ENCODE peak calls at places on chromosomes 13 and 19, in eight cellular contexts. One of them, this sample, is unnamed.

GRCh38 chr19:48815870-48816501 is 5.2 kb upstream of the BCAT2 start:
- DNase-seq in cardiac fibroblast: peak; percentile 20
- DNase-seq in MG63: no peak
- DNase-seq in T1000: no peak
- DNase-seq in AG09309: no peak
- DNase-seq in NCI-H1930: no peak
- DNase-seq in neural progenitor cell: no peak
- DNase-seq in iris pigment epithelial cell: peak; percentile 25
- DNase-seq in this sample: peak; percentile 24

GRCh38 chr13:45518525-45519235 is 53.9 kb downstream of the COG3 start:
- DNase-seq in T1000: no peak
- DNase-seq in AG09309: no peak
- DNase-seq in cardiac fibroblast: peak; percentile 80
- DNase-seq in NCI-H1930: no peak
- DNase-seq in MG63: no peak
- DNase-seq in iris pigment epithelial cell: peak; percentile 72
- DNase-seq in neural progenitor cell: no peak
- DNase-seq in this sample: peak; percentile 94

GRCh38 chr19:6767357-6768235 is at the start of gene SH2D3A:
- DNase-seq in T1000: no peak
- DNase-seq in MG63: no peak
- DNase-seq in neural progenitor cell: peak; percentile 96
- DNase-seq in AG09309: no peak
- DNase-seq in NCI-H1930: peak; percentile 21
- DNase-seq in iris pigment epithelial cell: peak; percentile 35
- DNase-seq in cardiac fibroblast: peak; percentile 37
- DNase-seq in this sample: peak; percentile 98

GRCh38 chr19:2532252-2533071 is 56.5 kb downstream of the GADD45B start:
- DNase-seq in neural progenitor cell: no peak
- DNase-seq in cardiac fibroblast: peak; percentile 99
- DNase-seq in iris pigment epithelial cell: peak; percentile 99
- DNase-seq in T1000: no peak
- DNase-seq in MG63: no peak
- DNase-seq in AG09309: peak; percentile 59
- DNase-seq in NCI-H1930: no peak
- DNase-seq in this sample: peak; percentile 94

GRCh38 chr13:42420304-42420703 is 148.4 kb downstream of the AKAP11 start:
- DNase-seq in NCI-H1930: no peak
- DNase-seq in AG09309: no peak
- DNase-seq in MG63: no peak
- DNase-seq in T1000: no peak
- DNase-seq in iris pigment epithelial cell: no peak
- DNase-seq in cardiac fibroblast: no peak
- DNase-seq in neural progenitor cell: no peak
- DNase-seq in this sample: no peak

GRCh38 chr13:44930907-44931676 is 58.2 kb downstream of the NUFIP1 start:
- DNase-seq in T1000: no peak
- DNase-seq in NCI-H1930: no peak
- DNase-seq in neural progenitor cell: peak; percentile 14
- DNase-seq in iris pigment epithelial cell: peak; percentile 46
- DNase-seq in MG63: no peak
- DNase-seq in AG09309: no peak
- DNase-seq in cardiac fibroblast: peak; percentile 34
- DNase-seq in this sample: peak; percentile 55

GRCh38 chr13:87677334-87678234 is 6.4 kb downstream of the SLITRK5 start:
- DNase-seq in iris pigment epithelial cell: no peak
- DNase-seq in NCI-H1930: no peak
- DNase-seq in AG09309: no peak
- DNase-seq in T1000: no peak
- DNase-seq in cardiac fibroblast: no peak
- DNase-seq in neural progenitor cell: peak; percentile 82
- DNase-seq in MG63: peak; percentile 34
- DNase-seq in this sample: no peak

GRCh38 chr13:108962652-108963051 is 333.2 kb downstream of the MYO16 start:
- DNase-seq in AG09309: no peak
- DNase-seq in NCI-H1930: no peak
- DNase-seq in neural progenitor cell: no peak
- DNase-seq in iris pigment epithelial cell: no peak
- DNase-seq in cardiac fibroblast: peak; percentile 34
- DNase-seq in T1000: no peak
- DNase-seq in MG63: no peak
- DNase-seq in this sample: no peak

GRCh38 chr19:6012416-6013170 is 34.7 kb upstream of the RANBP3 start:
- DNase-seq in MG63: no peak
- DNase-seq in AG09309: no peak
- DNase-seq in cardiac fibroblast: no peak
- DNase-seq in T1000: no peak
- DNase-seq in NCI-H1930: no peak
- DNase-seq in neural progenitor cell: no peak
- DNase-seq in iris pigment epithelial cell: no peak
- DNase-seq in this sample: no peak

GRCh38 chr13:30017880-30018279 is 167.5 kb upstream of the UBL3 start:
- DNase-seq in NCI-H1930: no peak
- DNase-seq in iris pigment epithelial cell: no peak
- DNase-seq in T1000: no peak
- DNase-seq in neural progenitor cell: peak; percentile 65
- DNase-seq in MG63: no peak
- DNase-seq in AG09309: no peak
- DNase-seq in cardiac fibroblast: no peak
- DNase-seq in this sample: no peak

GRCh38 chr13:33722216-33722900 is 95.6 kb upstream of the RFC3 start:
- DNase-seq in T1000: no peak
- DNase-seq in cardiac fibroblast: peak; percentile 38
- DNase-seq in NCI-H1930: no peak
- DNase-seq in MG63: no peak
- DNase-seq in AG09309: no peak
- DNase-seq in iris pigment epithelial cell: peak; percentile 19
- DNase-seq in neural progenitor cell: no peak
- DNase-seq in this sample: no peak

GRCh38 chr19:50779504-50780457 is 9.5 kb downstream of the GPR32 start:
- DNase-seq in MG63: no peak
- DNase-seq in T1000: no peak
- DNase-seq in NCI-H1930: no peak
- DNase-seq in iris pigment epithelial cell: no peak
- DNase-seq in cardiac fibroblast: no peak
- DNase-seq in AG09309: no peak
- DNase-seq in neural progenitor cell: no peak
- DNase-seq in this sample: no peak

GRCh38 chr19:55698256-55698655 is 23.2 kb downstream of the EPN1 start:
- DNase-seq in cardiac fibroblast: no peak
- DNase-seq in MG63: no peak
- DNase-seq in NCI-H1930: no peak
- DNase-seq in iris pigment epithelial cell: no peak
- DNase-seq in neural progenitor cell: no peak
- DNase-seq in AG09309: no peak
- DNase-seq in T1000: no peak
- DNase-seq in this sample: no peak

GRCh38 chr13:109301276-109301675 is 485.1 kb downstream of the IRS2 start:
- DNase-seq in NCI-H1930: no peak
- DNase-seq in neural progenitor cell: no peak
- DNase-seq in AG09309: no peak
- DNase-seq in iris pigment epithelial cell: no peak
- DNase-seq in MG63: no peak
- DNase-seq in T1000: no peak
- DNase-seq in cardiac fibroblast: no peak
- DNase-seq in this sample: no peak

GRCh38 chr19:10817291-10818038 is 18.5 kb downstream of the TMED1 start:
- DNase-seq in AG09309: peak; percentile 94
- DNase-seq in T1000: peak; percentile 69
- DNase-seq in cardiac fibroblast: peak; percentile 86
- DNase-seq in neural progenitor cell: no peak
- DNase-seq in NCI-H1930: no peak
- DNase-seq in iris pigment epithelial cell: peak; percentile 95
- DNase-seq in MG63: peak; percentile 98
- DNase-seq in this sample: no peak

GRCh38 chr13:113620036-113620435 is 35.5 kb downstream of the TFDP1 start:
- DNase-seq in MG63: no peak
- DNase-seq in T1000: no peak
- DNase-seq in NCI-H1930: no peak
- DNase-seq in AG09309: no peak
- DNase-seq in iris pigment epithelial cell: no peak
- DNase-seq in cardiac fibroblast: no peak
- DNase-seq in neural progenitor cell: no peak
- DNase-seq in this sample: no peak

GRCh38 chr19:14632286-14632685 is 42.4 kb downstream of the ADGRE3 start:
- DNase-seq in NCI-H1930: no peak
- DNase-seq in T1000: no peak
- DNase-seq in AG09309: no peak
- DNase-seq in cardiac fibroblast: peak; percentile 49
- DNase-seq in iris pigment epithelial cell: peak; percentile 52
- DNase-seq in neural progenitor cell: no peak
- DNase-seq in MG63: no peak
- DNase-seq in this sample: peak; percentile 17

GRCh38 chr13:25958983-25959382 is 92.8 kb downstream of the SHISA2 start:
- DNase-seq in cardiac fibroblast: no peak
- DNase-seq in NCI-H1930: no peak
- DNase-seq in T1000: no peak
- DNase-seq in AG09309: no peak
- DNase-seq in MG63: no peak
- DNase-seq in iris pigment epithelial cell: no peak
- DNase-seq in neural progenitor cell: no peak
- DNase-seq in this sample: no peak

GRCh38 chr19:35513231-35513974 is at the start of gene DMKN:
- DNase-seq in cardiac fibroblast: peak; percentile 71
- DNase-seq in MG63: no peak
- DNase-seq in AG09309: peak; percentile 25
- DNase-seq in T1000: no peak
- DNase-seq in iris pigment epithelial cell: peak; percentile 58
- DNase-seq in neural progenitor cell: no peak
- DNase-seq in NCI-H1930: no peak
- DNase-seq in this sample: peak; percentile 93

GRCh38 chr13:85853161-85853894 is 54.1 kb upstream of the SLITRK6 start:
- DNase-seq in neural progenitor cell: no peak
- DNase-seq in MG63: no peak
- DNase-seq in cardiac fibroblast: no peak
- DNase-seq in T1000: no peak
- DNase-seq in NCI-H1930: no peak
- DNase-seq in AG09309: no peak
- DNase-seq in iris pigment epithelial cell: no peak
- DNase-seq in this sample: no peak

GRCh38 chr13:68173111-68173510 is 943.0 kb upstream of the PCDH9 start:
- DNase-seq in T1000: no peak
- DNase-seq in neural progenitor cell: no peak
- DNase-seq in AG09309: no peak
- DNase-seq in MG63: no peak
- DNase-seq in iris pigment epithelial cell: peak; percentile 50
- DNase-seq in NCI-H1930: no peak
- DNase-seq in cardiac fibroblast: no peak
- DNase-seq in this sample: peak; percentile 63

GRCh38 chr19:18809149-18809978 is 18.3 kb upstream of the COMP start:
- DNase-seq in NCI-H1930: no peak
- DNase-seq in MG63: peak; percentile 69
- DNase-seq in T1000: no peak
- DNase-seq in iris pigment epithelial cell: peak; percentile 92
- DNase-seq in cardiac fibroblast: peak; percentile 88
- DNase-seq in AG09309: peak; percentile 82
- DNase-seq in neural progenitor cell: no peak
- DNase-seq in this sample: peak; percentile 75

GRCh38 chr19:7848779-7849457 is 18.9 kb downstream of the EVI5L start:
- DNase-seq in cardiac fibroblast: no peak
- DNase-seq in neural progenitor cell: no peak
- DNase-seq in iris pigment epithelial cell: no peak
- DNase-seq in T1000: no peak
- DNase-seq in NCI-H1930: no peak
- DNase-seq in MG63: no peak
- DNase-seq in AG09309: no peak
- DNase-seq in this sample: no peak

GRCh38 chr13:30429721-30430694 is 7.7 kb downstream of the UBE2L5 start:
- DNase-seq in T1000: peak; percentile 1
- DNase-seq in iris pigment epithelial cell: peak; percentile 93
- DNase-seq in neural progenitor cell: no peak
- DNase-seq in cardiac fibroblast: peak; percentile 92
- DNase-seq in AG09309: peak; percentile 80
- DNase-seq in NCI-H1930: no peak
- DNase-seq in MG63: peak; percentile 74
- DNase-seq in this sample: peak; percentile 94

GRCh38 chr13:27967203-27967735 is 1.8 kb downstream of the CDX2 start:
- DNase-seq in AG09309: no peak
- DNase-seq in MG63: no peak
- DNase-seq in neural progenitor cell: no peak
- DNase-seq in cardiac fibroblast: no peak
- DNase-seq in T1000: no peak
- DNase-seq in iris pigment epithelial cell: no peak
- DNase-seq in NCI-H1930: no peak
- DNase-seq in this sample: no peak

GRCh38 chr13:50994651-50995050 is 85.1 kb downstream of the RNASEH2B start:
- DNase-seq in AG09309: no peak
- DNase-seq in MG63: no peak
- DNase-seq in T1000: no peak
- DNase-seq in neural progenitor cell: no peak
- DNase-seq in NCI-H1930: no peak
- DNase-seq in cardiac fibroblast: no peak
- DNase-seq in iris pigment epithelial cell: no peak
- DNase-seq in this sample: no peak

GRCh38 chr13:44015808-44016207 is 136.1 kb downstream of the LACC1 start:
- DNase-seq in T1000: no peak
- DNase-seq in MG63: no peak
- DNase-seq in iris pigment epithelial cell: no peak
- DNase-seq in NCI-H1930: no peak
- DNase-seq in cardiac fibroblast: no peak
- DNase-seq in AG09309: no peak
- DNase-seq in neural progenitor cell: no peak
- DNase-seq in this sample: no peak

GRCh38 chr19:54045771-54046170 is 17.9 kb downstream of the VSTM1 start:
- DNase-seq in MG63: no peak
- DNase-seq in AG09309: no peak
- DNase-seq in T1000: no peak
- DNase-seq in neural progenitor cell: no peak
- DNase-seq in NCI-H1930: no peak
- DNase-seq in iris pigment epithelial cell: no peak
- DNase-seq in cardiac fibroblast: no peak
- DNase-seq in this sample: no peak

This sample was measured in epithelial cell of esophagus.